ENCODE peak calls at places on chromosomes 7 and 10, in nine cellular contexts. One of them, this sample, is unnamed.

GRCh38 chr10:71075066-71075758 is 137.2 kb upstream of the UNC5B start:
- DNase-seq in Peyer's patch: peak; percentile 25
- DNase-seq in IMR-90: no peak
- DNase-seq in substantia nigra: no peak
- DNase-seq in A549: no peak
- DNase-seq in left ventricle myocardium inferior: peak; percentile 53
- DNase-seq in heart right ventricle: peak; percentile 61
- DNase-seq in HL-60: no peak
- DNase-seq in naive thymus-derived CD4-positive, alpha-beta T cell: no peak
- DNase-seq in this sample: peak; percentile 62

GRCh38 chr10:43929122-43929521 is 280.4 kb upstream of the ZNF32 start:
- DNase-seq in HL-60: no peak
- DNase-seq in IMR-90: no peak
- DNase-seq in left ventricle myocardium inferior: no peak
- DNase-seq in heart right ventricle: no peak
- DNase-seq in Peyer's patch: no peak
- DNase-seq in A549: no peak
- DNase-seq in naive thymus-derived CD4-positive, alpha-beta T cell: no peak
- DNase-seq in substantia nigra: no peak
- DNase-seq in this sample: no peak

GRCh38 chr7:106609416-106609815 is 51.5 kb downstream of the CCDC71L start:
- DNase-seq in Peyer's patch: no peak
- DNase-seq in left ventricle myocardium inferior: no peak
- DNase-seq in heart right ventricle: no peak
- DNase-seq in IMR-90: peak; percentile 91
- DNase-seq in substantia nigra: no peak
- DNase-seq in naive thymus-derived CD4-positive, alpha-beta T cell: no peak
- DNase-seq in HL-60: no peak
- DNase-seq in A549: no peak
- DNase-seq in this sample: no peak

GRCh38 chr7:144907577-144907976 is 71.7 kb upstream of the TPK1 start:
- DNase-seq in IMR-90: no peak
- DNase-seq in left ventricle myocardium inferior: no peak
- DNase-seq in A549: no peak
- DNase-seq in HL-60: no peak
- DNase-seq in heart right ventricle: no peak
- DNase-seq in substantia nigra: no peak
- DNase-seq in naive thymus-derived CD4-positive, alpha-beta T cell: no peak
- DNase-seq in Peyer's patch: no peak
- DNase-seq in this sample: no peak

GRCh38 chr10:77902159-77902558 is 24.4 kb downstream of the DLG5 start:
- DNase-seq in A549: no peak
- DNase-seq in Peyer's patch: peak; percentile 82
- DNase-seq in left ventricle myocardium inferior: no peak
- DNase-seq in IMR-90: no peak
- DNase-seq in substantia nigra: no peak
- DNase-seq in HL-60: no peak
- DNase-seq in naive thymus-derived CD4-positive, alpha-beta T cell: no peak
- DNase-seq in heart right ventricle: no peak
- DNase-seq in this sample: no peak

GRCh38 chr7:50531401-50531906 is 33.8 kb downstream of the DDC start:
- DNase-seq in Peyer's patch: no peak
- DNase-seq in A549: no peak
- DNase-seq in naive thymus-derived CD4-positive, alpha-beta T cell: no peak
- DNase-seq in HL-60: no peak
- DNase-seq in left ventricle myocardium inferior: no peak
- DNase-seq in heart right ventricle: no peak
- DNase-seq in IMR-90: peak; percentile 21
- DNase-seq in substantia nigra: no peak
- DNase-seq in this sample: no peak

GRCh38 chr10:127452568-127452967 is 96.5 kb upstream of the NPS start:
- DNase-seq in substantia nigra: no peak
- DNase-seq in A549: no peak
- DNase-seq in naive thymus-derived CD4-positive, alpha-beta T cell: no peak
- DNase-seq in IMR-90: no peak
- DNase-seq in Peyer's patch: no peak
- DNase-seq in left ventricle myocardium inferior: no peak
- DNase-seq in HL-60: no peak
- DNase-seq in heart right ventricle: no peak
- DNase-seq in this sample: no peak

GRCh38 chr7:99386584-99387238 is 12.2 kb downstream of the ARPC1B start:
- DNase-seq in A549: no peak
- DNase-seq in Peyer's patch: no peak
- DNase-seq in HL-60: peak; percentile 63
- DNase-seq in naive thymus-derived CD4-positive, alpha-beta T cell: no peak
- DNase-seq in left ventricle myocardium inferior: no peak
- DNase-seq in substantia nigra: no peak
- DNase-seq in IMR-90: peak; percentile 37
- DNase-seq in heart right ventricle: no peak
- DNase-seq in this sample: no peak

GRCh38 chr7:84188811-84189405 is 5.7 kb downstream of the SEMA3A start:
- DNase-seq in naive thymus-derived CD4-positive, alpha-beta T cell: no peak
- DNase-seq in substantia nigra: no peak
- DNase-seq in IMR-90: peak; percentile 32
- DNase-seq in Peyer's patch: no peak
- DNase-seq in heart right ventricle: no peak
- DNase-seq in HL-60: no peak
- DNase-seq in A549: no peak
- DNase-seq in left ventricle myocardium inferior: no peak
- DNase-seq in this sample: no peak

GRCh38 chr10:88810196-88810961 is 7.8 kb downstream of the LIPM start:
- DNase-seq in A549: peak; percentile 31
- DNase-seq in left ventricle myocardium inferior: no peak
- DNase-seq in Peyer's patch: peak; percentile 57
- DNase-seq in naive thymus-derived CD4-positive, alpha-beta T cell: no peak
- DNase-seq in heart right ventricle: no peak
- DNase-seq in HL-60: peak; percentile 45
- DNase-seq in IMR-90: peak; percentile 72
- DNase-seq in substantia nigra: no peak
- DNase-seq in this sample: no peak

GRCh38 chr7:4174884-4175283 is 507.2 kb upstream of the FOXK1 start:
- DNase-seq in substantia nigra: no peak
- DNase-seq in naive thymus-derived CD4-positive, alpha-beta T cell: no peak
- DNase-seq in IMR-90: no peak
- DNase-seq in Peyer's patch: no peak
- DNase-seq in HL-60: no peak
- DNase-seq in A549: no peak
- DNase-seq in left ventricle myocardium inferior: no peak
- DNase-seq in heart right ventricle: no peak
- DNase-seq in this sample: no peak

GRCh38 chr10:88091490-88092061 is 228.2 kb downstream of the PTEN start:
- DNase-seq in Peyer's patch: peak; percentile 87
- DNase-seq in left ventricle myocardium inferior: no peak
- DNase-seq in substantia nigra: no peak
- DNase-seq in A549: no peak
- DNase-seq in heart right ventricle: no peak
- DNase-seq in IMR-90: no peak
- DNase-seq in HL-60: peak; percentile 93
- DNase-seq in naive thymus-derived CD4-positive, alpha-beta T cell: no peak
- DNase-seq in this sample: peak; percentile 86

GRCh38 chr10:30915141-30915540 is 116.5 kb downstream of the ZNF438 start:
- DNase-seq in left ventricle myocardium inferior: no peak
- DNase-seq in Peyer's patch: no peak
- DNase-seq in heart right ventricle: no peak
- DNase-seq in IMR-90: peak; percentile 65
- DNase-seq in substantia nigra: no peak
- DNase-seq in A549: no peak
- DNase-seq in HL-60: peak; percentile 7
- DNase-seq in naive thymus-derived CD4-positive, alpha-beta T cell: no peak
- DNase-seq in this sample: no peak

GRCh38 chr10:48600645-48601505 is 4.0 kb downstream of the ARHGAP22 start:
- DNase-seq in substantia nigra: no peak
- DNase-seq in A549: no peak
- DNase-seq in heart right ventricle: no peak
- DNase-seq in IMR-90: no peak
- DNase-seq in naive thymus-derived CD4-positive, alpha-beta T cell: no peak
- DNase-seq in left ventricle myocardium inferior: no peak
- DNase-seq in HL-60: no peak
- DNase-seq in Peyer's patch: no peak
- DNase-seq in this sample: no peak

GRCh38 chr10:62384057-62384446 is 9.9 kb downstream of the ZNF365 start:
- DNase-seq in IMR-90: peak; percentile 88
- DNase-seq in naive thymus-derived CD4-positive, alpha-beta T cell: no peak
- DNase-seq in A549: no peak
- DNase-seq in substantia nigra: no peak
- DNase-seq in HL-60: no peak
- DNase-seq in left ventricle myocardium inferior: no peak
- DNase-seq in heart right ventricle: no peak
- DNase-seq in Peyer's patch: no peak
- DNase-seq in this sample: no peak

GRCh38 chr7:42981595-42981994 is 49.4 kb downstream of the MRPL32 start:
- DNase-seq in substantia nigra: no peak
- DNase-seq in Peyer's patch: no peak
- DNase-seq in HL-60: peak; percentile 5
- DNase-seq in IMR-90: no peak
- DNase-seq in left ventricle myocardium inferior: no peak
- DNase-seq in A549: no peak
- DNase-seq in heart right ventricle: no peak
- DNase-seq in naive thymus-derived CD4-positive, alpha-beta T cell: no peak
- DNase-seq in this sample: no peak

GRCh38 chr7:42980514-42980913 is 48.3 kb downstream of the MRPL32 start:
- DNase-seq in A549: no peak
- DNase-seq in Peyer's patch: no peak
- DNase-seq in substantia nigra: no peak
- DNase-seq in heart right ventricle: no peak
- DNase-seq in HL-60: no peak
- DNase-seq in IMR-90: no peak
- DNase-seq in left ventricle myocardium inferior: no peak
- DNase-seq in naive thymus-derived CD4-positive, alpha-beta T cell: no peak
- DNase-seq in this sample: no peak

GRCh38 chr7:42978496-42978895 is 46.3 kb downstream of the MRPL32 start:
- DNase-seq in substantia nigra: no peak
- DNase-seq in Peyer's patch: no peak
- DNase-seq in naive thymus-derived CD4-positive, alpha-beta T cell: no peak
- DNase-seq in HL-60: no peak
- DNase-seq in heart right ventricle: no peak
- DNase-seq in IMR-90: no peak
- DNase-seq in left ventricle myocardium inferior: no peak
- DNase-seq in A549: no peak
- DNase-seq in this sample: no peak

GRCh38 chr7:42982604-42983115 is 50.5 kb downstream of the MRPL32 start:
- DNase-seq in heart right ventricle: no peak
- DNase-seq in substantia nigra: no peak
- DNase-seq in A549: no peak
- DNase-seq in Peyer's patch: no peak
- DNase-seq in HL-60: no peak
- DNase-seq in left ventricle myocardium inferior: no peak
- DNase-seq in naive thymus-derived CD4-positive, alpha-beta T cell: no peak
- DNase-seq in IMR-90: no peak
- DNase-seq in this sample: no peak

GRCh38 chr7:42980084-42980483 is 47.9 kb downstream of the MRPL32 start:
- DNase-seq in substantia nigra: no peak
- DNase-seq in HL-60: no peak
- DNase-seq in heart right ventricle: no peak
- DNase-seq in naive thymus-derived CD4-positive, alpha-beta T cell: no peak
- DNase-seq in A549: no peak
- DNase-seq in Peyer's patch: no peak
- DNase-seq in left ventricle myocardium inferior: no peak
- DNase-seq in IMR-90: no peak
- DNase-seq in this sample: no peak
- H3K27ac ChIP-seq in substantia nigra: no peak overlapping the region
- H3K27ac ChIP-seq in HL-60: no peak overlapping the region
- H3K27ac ChIP-seq in heart right ventricle: no peak overlapping the region
- H3K27ac ChIP-seq in naive thymus-derived CD4-positive, alpha-beta T cell: no peak overlapping the region
- H3K27ac ChIP-seq in A549: no peak overlapping the region
- H3K27ac ChIP-seq in Peyer's patch: no peak overlapping the region
- H3K27ac ChIP-seq in left ventricle myocardium inferior: no peak overlapping the region
- H3K27ac ChIP-seq in IMR-90: no peak overlapping the region
- H3K27ac ChIP-seq in this sample: no peak overlapping the region

DNA sequence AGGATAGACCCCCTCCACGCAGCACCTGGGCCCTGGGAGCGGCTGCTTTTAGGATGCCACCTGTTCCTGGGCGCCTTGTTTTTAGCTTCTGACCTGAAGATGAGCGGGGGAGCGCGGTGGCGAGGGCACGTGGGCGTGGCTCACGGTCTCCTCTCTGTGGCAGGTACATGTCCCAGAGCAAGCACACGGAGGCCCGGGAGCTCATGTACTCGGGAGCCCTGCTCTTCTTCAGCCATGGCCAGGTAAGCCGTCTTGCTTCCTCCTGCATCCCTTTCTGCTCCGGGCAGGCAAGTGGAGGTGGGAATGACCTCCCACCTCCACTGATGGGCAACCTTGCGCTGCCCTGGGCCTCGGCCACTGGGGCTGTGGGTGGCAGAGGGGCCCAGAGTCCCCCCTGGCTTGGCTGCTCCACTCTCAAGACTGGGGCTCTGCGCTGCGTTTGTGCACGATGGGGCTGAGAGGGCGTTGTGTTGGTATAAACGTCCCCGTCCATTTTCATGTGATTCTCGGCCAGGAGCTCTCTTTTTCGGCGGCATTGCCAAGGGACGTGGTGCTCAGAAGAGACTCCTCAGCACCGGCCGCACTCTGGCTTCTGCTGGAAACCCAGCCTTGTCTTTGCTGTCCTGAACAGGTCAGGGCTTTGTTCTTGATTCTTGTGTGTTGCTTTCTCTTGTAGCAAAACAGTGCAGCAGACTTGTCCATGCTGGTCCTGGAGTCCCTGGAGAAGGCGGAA is 9.7 kb downstream of the GET4 start:
- DNase-seq in left ventricle myocardium inferior: peak; percentile 10
- DNase-seq in IMR-90: no peak
- DNase-seq in HL-60: no peak
- DNase-seq in heart right ventricle: peak; percentile 11
- DNase-seq in naive thymus-derived CD4-positive, alpha-beta T cell: no peak
- DNase-seq in substantia nigra: no peak
- DNase-seq in A549: no peak
- DNase-seq in Peyer's patch: no peak
- DNase-seq in this sample: peak; percentile 65
- H3K27ac ChIP-seq in left ventricle myocardium inferior: peak overlapping the region; percentile 72
- H3K27ac ChIP-seq in IMR-90: no peak overlapping the region
- H3K27ac ChIP-seq in HL-60: no peak overlapping the region
- H3K27ac ChIP-seq in heart right ventricle: no peak overlapping the region
- H3K27ac ChIP-seq in naive thymus-derived CD4-positive, alpha-beta T cell: no peak overlapping the region
- H3K27ac ChIP-seq in substantia nigra: no peak overlapping the region
- H3K27ac ChIP-seq in A549: no peak overlapping the region
- H3K27ac ChIP-seq in Peyer's patch: no peak overlapping the region
- H3K27ac ChIP-seq in this sample: no peak overlapping the region

DNA sequence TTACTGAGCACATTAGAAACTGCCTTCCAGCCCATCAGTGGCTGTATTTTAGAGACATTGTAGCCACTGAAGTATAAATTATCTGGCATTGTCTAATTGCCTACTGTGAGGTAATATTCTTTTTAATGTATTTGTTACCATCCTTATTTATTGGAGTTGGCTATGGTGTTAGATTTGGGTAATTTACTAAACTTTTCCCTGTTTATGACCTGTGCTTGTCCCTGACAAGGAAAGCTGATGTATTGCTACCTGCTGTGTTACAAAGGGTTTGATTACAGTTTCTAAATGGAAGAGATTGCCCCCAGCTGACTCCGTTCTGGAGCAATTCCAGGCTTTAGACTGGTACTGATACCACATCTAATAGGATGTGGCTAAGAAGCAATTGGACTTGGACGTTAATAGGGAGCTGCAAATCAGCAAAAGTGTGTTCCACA is 12.3 kb upstream of the ASCC1 start:
- DNase-seq in heart right ventricle: no peak
- DNase-seq in substantia nigra: no peak
- DNase-seq in naive thymus-derived CD4-positive, alpha-beta T cell: no peak
- DNase-seq in Peyer's patch: peak; percentile 9
- DNase-seq in HL-60: no peak
- DNase-seq in left ventricle myocardium inferior: no peak
- DNase-seq in A549: no peak
- DNase-seq in IMR-90: no peak
- DNase-seq in this sample: no peak
- H3K27ac ChIP-seq in heart right ventricle: no peak overlapping the region
- H3K27ac ChIP-seq in substantia nigra: peak overlapping the region; percentile 52
- H3K27ac ChIP-seq in naive thymus-derived CD4-positive, alpha-beta T cell: peak overlapping the region; percentile 42
- H3K27ac ChIP-seq in Peyer's patch: peak overlapping the region; percentile 1
- H3K27ac ChIP-seq in HL-60: no peak overlapping the region
- H3K27ac ChIP-seq in left ventricle myocardium inferior: peak overlapping the region; percentile 56
- H3K27ac ChIP-seq in A549: peak overlapping the region; percentile 46
- H3K27ac ChIP-seq in IMR-90: no peak overlapping the region
- H3K27ac ChIP-seq in this sample: no peak overlapping the region

GRCh38 chr7:37414352-37414983 is 34.2 kb downstream of the ELMO1 start:
- DNase-seq in A549: no peak
- DNase-seq in heart right ventricle: no peak
- DNase-seq in left ventricle myocardium inferior: no peak
- DNase-seq in IMR-90: no peak
- DNase-seq in naive thymus-derived CD4-positive, alpha-beta T cell: no peak
- DNase-seq in substantia nigra: no peak
- DNase-seq in HL-60: no peak
- DNase-seq in Peyer's patch: no peak
- DNase-seq in this sample: no peak
- H3K27ac ChIP-seq in A549: peak overlapping the region; percentile 63
- H3K27ac ChIP-seq in heart right ventricle: no peak overlapping the region
- H3K27ac ChIP-seq in left ventricle myocardium inferior: no peak overlapping the region
- H3K27ac ChIP-seq in IMR-90: no peak overlapping the region
- H3K27ac ChIP-seq in naive thymus-derived CD4-positive, alpha-beta T cell: no peak overlapping the region
- H3K27ac ChIP-seq in substantia nigra: no peak overlapping the region
- H3K27ac ChIP-seq in HL-60: no peak overlapping the region
- H3K27ac ChIP-seq in Peyer's patch: no peak overlapping the region
- H3K27ac ChIP-seq in this sample: no peak overlapping the region